ENCODE peak calls at places on chromosomes 3 and 15, in seven cellular contexts. C is lung, O is HepG2, F is brain microvascular endothelial cell, L is endothelial cell of umbilical vein, H is kidney epithelial cell, G is AG10803. Y is an unnamed sample.
A peak's percentile ranks its signal among the peaks of the same experiment; 100 is the strongest.

GRCh38 chr15:98803228-98804056 is 155.1 kb downstream of the IGF1R start:
- DNase-seq in C (no peak), O (no peak), F (peak; percentile 63), L (no peak), H (no peak), G (no peak), Y (peak; percentile 64)

GRCh38 chr3:14143826-14144225 is 19.0 kb downstream of the TMEM43 start:
- DNase-seq in C (peak; percentile 57), O (peak; percentile 70), F (peak; percentile 94), L (peak; percentile 90), H (peak; percentile 84), G (peak; percentile 98), Y (peak; percentile 92)

GRCh38 chr15:82572311-82572710 is 32.1 kb upstream of the RPS17 start:
- DNase-seq in C (no peak), O (no peak), F (no peak), L (no peak), H (no peak), G (no peak), Y (no peak)

GRCh38 chr3:14861451-14862302 is 42.9 kb downstream of the FGD5 start:
- DNase-seq in C (no peak), O (no peak), F (no peak), L (no peak), H (no peak), G (no peak), Y (no peak)

GRCh38 chr3:166575166-166575565 is 737.9 kb upstream of the BCHE start:
- DNase-seq in C (no peak), O (no peak), F (no peak), L (no peak), H (peak; percentile 2), G (no peak), Y (no peak)

GRCh38 chr15:89836255-89837133 is 21.8 kb upstream of the ANPEP start:
- DNase-seq in C (no peak), O (no peak), F (peak; percentile 86), L (no peak), H (peak; percentile 75), G (peak; percentile 98), Y (peak; percentile 96)

GRCh38 chr15:63357061-63357460 is 24.6 kb downstream of the CA12 start:
- DNase-seq in C (no peak), O (no peak), F (no peak), L (no peak), H (no peak), G (no peak), Y (no peak)

GRCh38 chr3:50126287-50127211 is 28.6 kb upstream of the SEMA3F start:
- DNase-seq in C (no peak), O (peak; percentile 28), F (no peak), L (no peak), H (no peak), G (peak; percentile 63), Y (peak; percentile 59)

GRCh38 chr3:43286115-43286885 is at the start of gene SNRK:
- DNase-seq in C (peak; percentile 88), O (peak; percentile 53), F (peak; percentile 67), L (peak; percentile 99), H (peak; percentile 12), G (peak; percentile 57), Y (peak; percentile 50)

GRCh38 chr3:38549486-38549885 is 53.3 kb downstream of the EXOG start:
- DNase-seq in C (no peak), O (no peak), F (no peak), L (no peak), H (no peak), G (no peak), Y (no peak)

GRCh38 chr3:158837232-158837631 is 35.4 kb downstream of the MFSD1 start:
- DNase-seq in C (no peak), O (no peak), F (no peak), L (no peak), H (no peak), G (no peak), Y (no peak)

GRCh38 chr3:11588755-11589154 is 55.0 kb downstream of the VGLL4 start:
- DNase-seq in C (no peak), O (no peak), F (no peak), L (no peak), H (no peak), G (no peak), Y (no peak)

GRCh38 chr3:143952569-143953069 is 19.0 kb upstream of the DIPK2A start:
- DNase-seq in C (no peak), O (no peak), F (no peak), L (no peak), H (no peak), G (no peak), Y (no peak)

GRCh38 chr15:22903427-22903826 is 65.0 kb downstream of the NIPA2 start:
- DNase-seq in C (no peak), O (no peak), F (no peak), L (no peak), H (no peak), G (no peak), Y (no peak)
- TF ChIP-seq CTCF in C (no peak), O (no peak), F (no peak), L (no peak), H (no peak), G (no peak), Y (no peak)

DNA sequence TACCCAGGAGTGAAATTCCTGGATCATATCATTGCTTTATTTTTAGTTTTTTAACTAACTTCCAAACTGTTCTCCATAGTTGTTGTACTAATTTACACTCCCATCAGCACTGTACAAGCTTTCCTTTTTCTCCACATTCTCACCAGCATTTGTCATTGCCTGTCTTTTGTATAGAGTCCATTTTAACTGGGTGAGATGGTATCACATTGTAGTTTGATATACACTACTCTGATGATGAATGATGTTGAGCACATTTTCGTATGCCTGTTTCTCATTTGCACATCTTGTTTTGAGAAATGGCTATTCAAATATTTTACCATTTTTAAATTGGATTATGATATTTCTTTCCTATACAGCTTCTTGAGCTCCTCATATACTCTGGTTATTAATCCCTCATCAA is 1586.6 kb downstream of the SI start:
- DNase-seq in C (no peak), O (no peak), F (no peak), L (no peak), H (no peak), G (no peak), Y (no peak)
- TF ChIP-seq CTCF in C (no peak), O (no peak), F (no peak), L (no peak), H (no peak), G (no peak), Y (no peak)

GRCh38 chr15:80604583-80605506 is 90.3 kb upstream of the ABHD17C start:
- DNase-seq in C (no peak), O (no peak), F (no peak), L (no peak), H (no peak), G (peak; percentile 49), Y (no peak)
- TF ChIP-seq CTCF in C (no peak), O (no peak), F (no peak), L (no peak), H (no peak), G (no peak), Y (no peak)

GRCh38 chr3:10278501-10278900 is 14.2 kb downstream of the GHRL start:
- DNase-seq in C (no peak), O (no peak), F (no peak), L (no peak), H (no peak), G (no peak), Y (no peak)

GRCh38 chr3:10279384-10280176 is 13.2 kb downstream of the GHRL start:
- DNase-seq in C (no peak), O (no peak), F (no peak), L (no peak), H (no peak), G (no peak), Y (no peak)

GRCh38 chr3:10274601-10275000 is 18.1 kb downstream of the GHRL start:
- DNase-seq in C (no peak), O (no peak), F (no peak), L (no peak), H (no peak), G (no peak), Y (no peak)

GRCh38 chr3:10280177-10280529 is 12.6 kb downstream of the GHRL start:
- DNase-seq in C (no peak), O (no peak), F (no peak), L (no peak), H (no peak), G (no peak), Y (no peak)

GRCh38 chr3:10277115-10277625 is 15.6 kb downstream of the GHRL start:
- DNase-seq in C (no peak), O (no peak), F (no peak), L (no peak), H (no peak), G (no peak), Y (no peak)
- TF ChIP-seq CTCF in C (no peak), O (no peak), F (no peak), L (no peak), H (no peak), G (no peak), Y (no peak)

DNA sequence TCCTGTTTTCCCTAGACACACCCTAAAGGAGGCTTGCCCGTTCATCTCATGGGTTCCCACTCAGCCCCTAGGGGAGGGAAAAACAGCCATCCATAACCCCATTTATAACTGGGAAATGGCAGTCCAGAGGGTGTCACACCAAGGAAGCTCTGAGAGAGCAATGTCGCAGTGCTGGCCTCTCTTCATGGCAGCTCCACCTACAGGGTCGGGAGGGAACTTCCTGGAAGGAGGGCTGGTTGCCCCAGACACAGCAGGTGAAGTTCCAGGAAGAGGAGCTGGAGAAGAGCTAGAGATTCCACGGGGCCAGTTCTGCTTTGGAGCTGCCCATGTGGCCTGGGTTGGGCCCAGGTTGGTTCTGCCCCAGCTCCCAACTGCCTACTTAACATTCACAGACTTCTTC is 22.3 kb upstream of the LINGO1 start:
- DNase-seq in C (no peak), O (peak; percentile 45), F (no peak), L (no peak), H (no peak), G (no peak), Y (no peak)
- TF ChIP-seq CTCF in C (no peak), O (peak; percentile 64), F (peak; percentile 58), L (peak; percentile 23), H (peak; percentile 36), G (peak; percentile 9), Y (peak; percentile 62)

DNA sequence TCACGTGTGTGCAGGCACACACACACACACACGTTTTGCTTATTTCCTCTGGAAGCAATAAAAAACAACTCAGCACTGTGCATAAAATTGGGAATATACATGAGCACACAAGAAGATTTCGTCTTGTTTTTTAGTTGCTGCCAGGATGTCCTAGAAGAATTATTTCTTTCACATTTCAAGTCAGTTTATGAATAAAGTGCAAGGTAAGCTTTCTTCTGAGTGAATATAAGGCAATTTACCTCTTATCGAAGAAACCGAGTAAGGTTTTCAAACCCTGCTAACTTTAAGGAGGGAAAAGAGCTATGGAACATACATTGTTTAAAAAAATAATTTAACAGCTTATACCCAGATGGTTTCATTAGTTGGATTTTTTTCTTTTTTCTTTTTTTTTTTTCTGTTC is 855.4 kb upstream of the NR2F2 start:
- DNase-seq in C (no peak), O (no peak), F (no peak), L (no peak), H (no peak), G (no peak), Y (no peak)
- TF ChIP-seq CTCF in C (no peak), O (no peak), F (no peak), L (no peak), H (no peak), G (no peak), Y (no peak)

DNA sequence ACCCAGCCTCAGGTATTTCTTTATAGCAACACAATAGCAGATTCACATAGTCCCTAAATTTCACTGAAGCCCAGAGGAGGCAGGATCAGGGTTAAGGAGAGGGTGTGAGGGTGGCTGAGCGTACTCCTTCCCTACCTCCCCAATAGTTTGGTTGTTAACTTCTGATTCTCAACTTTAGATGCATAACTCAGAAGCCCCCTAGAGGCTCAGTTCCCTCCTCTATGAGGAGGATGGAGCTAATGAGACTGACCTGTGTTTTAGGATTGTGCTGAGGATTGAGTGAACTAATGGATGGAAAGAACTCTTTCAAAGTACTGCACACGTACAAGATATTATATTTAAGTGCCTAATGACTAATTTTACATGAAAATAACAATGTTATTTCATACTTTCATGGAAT is 249.3 kb upstream of the SOX14 start:
- DNase-seq in C (no peak), O (no peak), F (no peak), L (no peak), H (no peak), G (no peak), Y (no peak)
- TF ChIP-seq CTCF in C (no peak), O (no peak), F (no peak), L (no peak), H (no peak), G (no peak), Y (no peak)